ENCODE peak calls at places on chromosomes 2 and 18, in six cellular contexts. N is K562, Y is GM12891, W is H1, L is HepG2, K is GM12878. J is an unnamed sample.
A peak's percentile ranks its signal among the peaks of the same experiment; 100 is the strongest.

GRCh38 chr2:102301867-102302362 is 9.4 kb upstream of the IL1RL1 start:
- DNase-seq in N (peak; percentile 23), Y (no peak), W (peak; percentile 7), L (no peak), K (peak; percentile 47), J (no peak)

GRCh38 chr2:68926782-68927181 is 25.9 kb downstream of the GKN2 start:
- DNase-seq in N (no peak), Y (no peak), W (no peak), L (no peak), K (no peak), J (no peak)

GRCh38 chr2:132953771-132954170 is 283.8 kb upstream of the LYPD1 start:
- DNase-seq in N (no peak), Y (no peak), W (no peak), L (no peak), K (peak; percentile 33), J (no peak)

GRCh38 chr18:73514449-73514848 is 633.2 kb downstream of the FBXO15 start:
- DNase-seq in N (no peak), Y (no peak), W (no peak), L (no peak), K (no peak), J (no peak)

GRCh38 chr18:22572321-22572720 is 154.6 kb upstream of the CTAGE1 start:
- DNase-seq in N (no peak), Y (no peak), W (no peak), L (no peak), K (no peak), J (no peak)

GRCh38 chr2:239382384-239382880 is 18.4 kb downstream of the HDAC4 start:
- DNase-seq in N (no peak), Y (no peak), W (no peak), L (no peak), K (no peak), J (no peak)

GRCh38 chr2:186853871-186854435 is 5.0 kb upstream of the ZSWIM2 start:
- DNase-seq in N (no peak), Y (no peak), W (no peak), L (no peak), K (no peak), J (no peak)

GRCh38 chr2:85452237-85452636 is 33.7 kb downstream of the SH2D6 start:
- DNase-seq in N (no peak), Y (no peak), W (no peak), L (no peak), K (no peak), J (no peak)

GRCh38 chr2:37488911-37489310 is 144.5 kb downstream of the QPCT start:
- DNase-seq in N (no peak), Y (no peak), W (no peak), L (no peak), K (no peak), J (no peak)

GRCh38 chr2:85389139-85389538 is 21.0 kb downstream of the CAPG start:
- DNase-seq in N (no peak), Y (no peak), W (no peak), L (no peak), K (no peak), J (no peak)

GRCh38 chr2:118470297-118470696 is 377.2 kb downstream of the EN1 start:
- DNase-seq in N (no peak), Y (no peak), W (no peak), L (no peak), K (no peak), J (no peak)

GRCh38 chr2:239227661-239228371 is 173.0 kb downstream of the HDAC4 start:
- DNase-seq in N (no peak), Y (no peak), W (no peak), L (no peak), K (no peak), J (no peak)

GRCh38 chr2:220188031-220188430 is 560.6 kb downstream of the SLC4A3 start:
- DNase-seq in N (no peak), Y (no peak), W (no peak), L (no peak), K (no peak), J (no peak)

GRCh38 chr18:40249390-40250080 is 1705.5 kb upstream of the PIK3C3 start:
- DNase-seq in N (no peak), Y (no peak), W (no peak), L (no peak), K (no peak), J (no peak)

GRCh38 chr2:135299165-135299564 is 231.9 kb downstream of the ZRANB3 start:
- DNase-seq in N (no peak), Y (no peak), W (no peak), L (no peak), K (no peak), J (no peak)

GRCh38 chr18:5530623-5531022 is 13.2 kb downstream of the EPB41L3 start:
- DNase-seq in N (no peak), Y (no peak), W (no peak), L (no peak), K (no peak), J (no peak)
- TF ChIP-seq POLR2A in N (no peak), Y (no peak), W (no peak), L (no peak), K (no peak), J (no peak)

GRCh38 chr2:24472416-24472815 is 18.6 kb upstream of the NCOA1 start:
- DNase-seq in N (no peak), Y (no peak), W (no peak), L (no peak), K (no peak), J (no peak)

GRCh38 chr2:24473613-24474012 is 17.4 kb upstream of the NCOA1 start:
- DNase-seq in N (no peak), Y (no peak), W (no peak), L (no peak), K (no peak), J (no peak)

GRCh38 chr2:24469148-24469547 is 21.9 kb upstream of the NCOA1 start:
- DNase-seq in N (no peak), Y (no peak), W (no peak), L (no peak), K (no peak), J (no peak)

GRCh38 chr2:24474053-24474452 is 17.0 kb upstream of the NCOA1 start:
- DNase-seq in N (no peak), Y (no peak), W (no peak), L (no peak), K (no peak), J (no peak)

DNA sequence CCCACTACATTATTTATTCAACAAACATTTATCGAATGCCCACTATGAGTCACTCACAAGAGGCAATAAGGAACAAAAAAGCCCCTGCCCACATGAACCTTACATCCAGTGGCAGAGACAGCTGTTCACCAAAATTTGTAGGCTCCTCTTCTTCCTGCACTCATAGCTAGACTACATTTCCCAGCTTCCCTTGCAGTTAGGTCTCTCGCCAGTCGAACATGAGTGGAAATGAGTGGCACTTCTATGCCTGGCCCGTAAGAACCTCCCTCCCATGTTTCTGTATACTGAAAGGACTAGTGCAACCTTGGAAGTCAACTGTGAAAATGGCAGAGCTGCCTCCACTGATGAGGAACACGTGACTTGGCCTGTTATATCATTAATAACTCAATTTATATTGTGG is 19.4 kb upstream of the NCOA1 start:
- DNase-seq in N (no peak), Y (no peak), W (no peak), L (no peak), K (no peak), J (no peak)
- TF ChIP-seq TAF1 in N (no peak), Y (no peak), W (no peak), L (no peak), K (no peak), J (no peak)

GRCh38 chr2:30368258-30368657 is 78.8 kb upstream of the LCLAT1 start:
- DNase-seq in N (no peak), Y (no peak), W (no peak), L (no peak), K (no peak), J (no peak)
- TF ChIP-seq POLR2AphosphoS5 in N (no peak), Y (no peak), W (no peak), L (no peak), K (no peak), J (no peak)

GRCh38 chr2:108448678-108449409 is at the start of gene GCC2:
- DNase-seq in N (peak; percentile 89), Y (peak; percentile 73), W (peak; percentile 93), L (peak; percentile 94), K (peak; percentile 75), J (peak; percentile 75)
- TF ChIP-seq POLR2A in N (peak; percentile 87), Y (peak; percentile 80), W (peak; percentile 94), L (peak; percentile 93), K (peak; percentile 95), J (peak; percentile 77)

GRCh38 chr2:218382785-218383184 is 712 bp downstream of the SLC11A1 start:
- DNase-seq in N (no peak), Y (no peak), W (no peak), L (no peak), K (no peak), J (no peak)

GRCh38 chr2:218384975-218385374 is 2.9 kb downstream of the SLC11A1 start:
- DNase-seq in N (no peak), Y (no peak), W (no peak), L (no peak), K (no peak), J (no peak)

GRCh38 chr2:218381916-218382366 is at the start of gene SLC11A1:
- DNase-seq in N (no peak), Y (no peak), W (no peak), L (no peak), K (no peak), J (no peak)

GRCh38 chr2:218386505-218387368 is 4.7 kb downstream of the SLC11A1 start:
- DNase-seq in N (no peak), Y (no peak), W (no peak), L (no peak), K (no peak), J (no peak)

GRCh38 chr2:218383892-218384519 is 1.9 kb downstream of the SLC11A1 start:
- DNase-seq in N (no peak), Y (no peak), W (no peak), L (no peak), K (no peak), J (no peak)
- TF ChIP-seq TAF1 in N (no peak), Y (no peak), W (no peak), L (no peak), K (no peak), J (no peak)

J was measured in GM12892.